ENCODE peak calls at places on chromosomes 2 and 18, in ten cellular contexts. O is AG08396, N is uterus, J is T-helper 2 cell, R is aorta, F is RCC 7860, Q is skeletal muscle cell, W is NCI-H446 treated with DMSO at 0.1 percent for 48 hours, S is retinal pigment epithelial cell, D is H54. P is an unnamed sample.

GRCh38 chr2:152161598-152161997 is 14.0 kb downstream of the STAM2 start:
- DNase-seq in O (no peak), N (no peak), J (no peak), R (no peak), F (no peak), Q (no peak), W (no peak), S (no peak), D (no peak), P (no peak)

GRCh38 chr2:98253461-98254073 is 92.7 kb upstream of the CNGA3 start:
- DNase-seq in O (no peak), N (no peak), J (no peak), R (no peak), F (no peak), Q (peak), W (no peak), S (no peak), D (no peak), P (no peak)

GRCh38 chr18:48609820-48610815 is 71.3 kb downstream of the CTIF start:
- DNase-seq in O (no peak), N (no peak), J (no peak), R (peak), F (no peak), Q (no peak), W (no peak), S (no peak), D (no peak), P (no peak)

GRCh38 chr18:67669993-67670671 is 153.6 kb upstream of the DSEL start:
- DNase-seq in O (peak), N (no peak), J (no peak), R (no peak), F (no peak), Q (peak), W (no peak), S (no peak), D (no peak), P (no peak)

GRCh38 chr2:218883491-218884490 is 3.1 kb downstream of the WNT10A start:
- DNase-seq in O (no peak), N (no peak), J (peak), R (peak), F (no peak), Q (no peak), W (no peak), S (no peak), D (no peak), P (peak)

GRCh38 chr2:198321522-198322088 is 517.2 kb downstream of the PLCL1 start:
- DNase-seq in O (no peak), N (no peak), J (no peak), R (no peak), F (no peak), Q (no peak), W (no peak), S (peak), D (no peak), P (no peak)

GRCh38 chr18:49101230-49101629 is 150.5 kb upstream of the SMAD7 start:
- DNase-seq in O (no peak), N (no peak), J (no peak), R (no peak), F (peak), Q (no peak), W (no peak), S (no peak), D (no peak), P (no peak)

GRCh38 chr18:37481491-37481890 is 84.1 kb downstream of the CELF4 start:
- DNase-seq in O (no peak), N (no peak), J (no peak), R (no peak), F (peak), Q (no peak), W (no peak), S (no peak), D (no peak), P (no peak)

GRCh38 chr2:112032615-112033457 is 22.2 kb upstream of the TMEM87B start:
- DNase-seq in O (no peak), N (no peak), J (no peak), R (peak), F (peak), Q (peak), W (no peak), S (no peak), D (no peak), P (no peak)

GRCh38 chr2:124180635-124181034 is 155.5 kb downstream of the CNTNAP5 start:
- DNase-seq in O (no peak), N (no peak), J (no peak), R (no peak), F (no peak), Q (no peak), W (no peak), S (no peak), D (no peak), P (no peak)

GRCh38 chr2:206981739-206982336 is 42.5 kb downstream of the CPO start:
- DNase-seq in O (peak), N (peak), J (peak), R (peak), F (peak), Q (peak), W (peak), S (peak), D (peak), P (peak)

GRCh38 chr2:6337123-6337830 is 528.4 kb downstream of the CMPK2 start:
- DNase-seq in O (no peak), N (no peak), J (no peak), R (no peak), F (no peak), Q (no peak), W (no peak), S (no peak), D (no peak), P (no peak)

GRCh38 chr18:48767090-48767670 is 183.6 kb downstream of the SMAD7 start:
- DNase-seq in O (peak), N (no peak), J (peak), R (no peak), F (no peak), Q (no peak), W (no peak), S (peak), D (no peak), P (no peak)

GRCh38 chr2:69973335-69973735 is 11.9 kb upstream of the ASPRV1 start:
- DNase-seq in O (peak), N (no peak), J (no peak), R (peak), F (no peak), Q (no peak), W (no peak), S (no peak), D (no peak), P (no peak)

GRCh38 chr2:71154798-71155197 is 24.4 kb downstream of the MPHOSPH10 start:
- DNase-seq in O (no peak), N (no peak), J (peak), R (no peak), F (no peak), Q (no peak), W (no peak), S (no peak), D (no peak), P (no peak)

GRCh38 chr2:98479959-98480524 is 35.4 kb downstream of the INPP4A start:
- DNase-seq in O (peak), N (peak), J (peak), R (peak), F (peak), Q (peak), W (peak), S (peak), D (peak), P (no peak)

GRCh38 chr2:37575780-37576179 is 95.7 kb downstream of the CDC42EP3 start:
- DNase-seq in O (no peak), N (no peak), J (no peak), R (no peak), F (no peak), Q (no peak), W (no peak), S (no peak), D (no peak), P (peak)

GRCh38 chr2:241473399-241473798 is 35.0 kb downstream of the STK25 start:
- DNase-seq in O (no peak), N (no peak), J (no peak), R (no peak), F (no peak), Q (no peak), W (no peak), S (no peak), D (no peak), P (no peak)

GRCh38 chr2:15521782-15522181 is 39.4 kb downstream of the NBAS start:
- DNase-seq in O (no peak), N (no peak), J (no peak), R (no peak), F (no peak), Q (no peak), W (no peak), S (no peak), D (no peak), P (no peak)

GRCh38 chr2:206863721-206864120 is 75.6 kb upstream of the CPO start:
- DNase-seq in O (no peak), N (no peak), J (no peak), R (no peak), F (no peak), Q (no peak), W (no peak), S (no peak), D (no peak), P (no peak)

GRCh38 chr2:182416191-182416590 is 10.6 kb downstream of the PDE1A start:
- DNase-seq in O (no peak), N (no peak), J (no peak), R (no peak), F (no peak), Q (no peak), W (peak), S (no peak), D (no peak), P (no peak)

GRCh38 chr2:234273887-234274584 is 222.8 kb downstream of the ARL4C start:
- DNase-seq in O (no peak), N (no peak), J (peak), R (no peak), F (no peak), Q (no peak), W (no peak), S (no peak), D (no peak), P (peak)